ENCODE peak calls at places on chromosomes 7 and 10, in eight cellular contexts. One of them, this sample, is unnamed.

GRCh38 chr7:155570171-155570958 is 24.0 kb upstream of the CNPY1 start:
- DNase-seq in tibial nerve: no peak
- DNase-seq in heart left ventricle: no peak
- DNase-seq in left lung: no peak
- DNase-seq in small intestine: no peak
- DNase-seq in mammary epithelial cell: no peak
- DNase-seq in stomach: no peak
- DNase-seq in OCI-LY7: no peak
- DNase-seq in this sample: no peak

GRCh38 chr7:121608785-121609184 is 212.7 kb upstream of the FAM3C start:
- DNase-seq in tibial nerve: no peak
- DNase-seq in heart left ventricle: no peak
- DNase-seq in left lung: no peak
- DNase-seq in small intestine: peak; percentile 3
- DNase-seq in mammary epithelial cell: no peak
- DNase-seq in stomach: no peak
- DNase-seq in OCI-LY7: no peak
- DNase-seq in this sample: no peak

GRCh38 chr7:106721816-106722785 is 61.1 kb upstream of the CCDC71L start:
- DNase-seq in tibial nerve: no peak
- DNase-seq in heart left ventricle: no peak
- DNase-seq in left lung: no peak
- DNase-seq in small intestine: no peak
- DNase-seq in mammary epithelial cell: no peak
- DNase-seq in stomach: no peak
- DNase-seq in OCI-LY7: no peak
- DNase-seq in this sample: peak; percentile 56

GRCh38 chr7:115789901-115790300 is 240.7 kb downstream of the TFEC start:
- DNase-seq in tibial nerve: no peak
- DNase-seq in heart left ventricle: no peak
- DNase-seq in left lung: no peak
- DNase-seq in small intestine: no peak
- DNase-seq in mammary epithelial cell: no peak
- DNase-seq in stomach: no peak
- DNase-seq in OCI-LY7: no peak
- DNase-seq in this sample: no peak

GRCh38 chr10:94035982-94036663 is 42.4 kb downstream of the PLCE1 start:
- DNase-seq in tibial nerve: no peak
- DNase-seq in heart left ventricle: no peak
- DNase-seq in left lung: no peak
- DNase-seq in small intestine: no peak
- DNase-seq in mammary epithelial cell: no peak
- DNase-seq in stomach: no peak
- DNase-seq in OCI-LY7: no peak
- DNase-seq in this sample: no peak

GRCh38 chr10:21519981-21520436 is 5.5 kb downstream of the SKIDA1 start:
- DNase-seq in tibial nerve: no peak
- DNase-seq in heart left ventricle: no peak
- DNase-seq in left lung: no peak
- DNase-seq in small intestine: peak; percentile 20
- DNase-seq in mammary epithelial cell: peak; percentile 68
- DNase-seq in stomach: no peak
- DNase-seq in OCI-LY7: no peak
- DNase-seq in this sample: peak; percentile 84

GRCh38 chr10:21298686-21299085 is 226.8 kb downstream of the SKIDA1 start:
- DNase-seq in tibial nerve: no peak
- DNase-seq in heart left ventricle: no peak
- DNase-seq in left lung: no peak
- DNase-seq in small intestine: no peak
- DNase-seq in mammary epithelial cell: no peak
- DNase-seq in stomach: no peak
- DNase-seq in OCI-LY7: no peak
- DNase-seq in this sample: no peak

GRCh38 chr7:55185941-55186609 is 167.3 kb downstream of the EGFR start:
- DNase-seq in tibial nerve: no peak
- DNase-seq in heart left ventricle: no peak
- DNase-seq in left lung: no peak
- DNase-seq in small intestine: peak; percentile 66
- DNase-seq in mammary epithelial cell: peak; percentile 97
- DNase-seq in stomach: no peak
- DNase-seq in OCI-LY7: no peak
- DNase-seq in this sample: peak; percentile 96

GRCh38 chr10:126972622-126973414 is 67.6 kb downstream of the DOCK1 start:
- DNase-seq in tibial nerve: no peak
- DNase-seq in heart left ventricle: no peak
- DNase-seq in left lung: no peak
- DNase-seq in small intestine: peak; percentile 17
- DNase-seq in mammary epithelial cell: peak; percentile 72
- DNase-seq in stomach: no peak
- DNase-seq in OCI-LY7: no peak
- DNase-seq in this sample: peak; percentile 97

GRCh38 chr7:84904561-84904960 is 282.3 kb downstream of the SEMA3D start:
- DNase-seq in tibial nerve: no peak
- DNase-seq in heart left ventricle: no peak
- DNase-seq in left lung: no peak
- DNase-seq in small intestine: no peak
- DNase-seq in mammary epithelial cell: peak; percentile 45
- DNase-seq in stomach: no peak
- DNase-seq in OCI-LY7: no peak
- DNase-seq in this sample: no peak

GRCh38 chr10:44922021-44922420 is 10.9 kb downstream of the TMEM72 start:
- DNase-seq in tibial nerve: no peak
- DNase-seq in heart left ventricle: peak; percentile 6
- DNase-seq in left lung: no peak
- DNase-seq in small intestine: peak; percentile 37
- DNase-seq in mammary epithelial cell: no peak
- DNase-seq in stomach: no peak
- DNase-seq in OCI-LY7: no peak
- DNase-seq in this sample: no peak

GRCh38 chr10:75497997-75498797 is 66.8 kb downstream of the LRMDA start:
- DNase-seq in tibial nerve: no peak
- DNase-seq in heart left ventricle: no peak
- DNase-seq in left lung: no peak
- DNase-seq in small intestine: peak; percentile 71
- DNase-seq in mammary epithelial cell: no peak
- DNase-seq in stomach: peak; percentile 29
- DNase-seq in OCI-LY7: no peak
- DNase-seq in this sample: peak; percentile 17

GRCh38 chr7:54690059-54690443 is 69.0 kb downstream of the SEC61G start:
- DNase-seq in tibial nerve: no peak
- DNase-seq in heart left ventricle: no peak
- DNase-seq in left lung: no peak
- DNase-seq in small intestine: no peak
- DNase-seq in mammary epithelial cell: no peak
- DNase-seq in stomach: no peak
- DNase-seq in OCI-LY7: no peak
- DNase-seq in this sample: no peak

GRCh38 chr10:75508814-75509306 is 77.4 kb downstream of the LRMDA start:
- DNase-seq in tibial nerve: no peak
- DNase-seq in heart left ventricle: no peak
- DNase-seq in left lung: no peak
- DNase-seq in small intestine: no peak
- DNase-seq in mammary epithelial cell: no peak
- DNase-seq in stomach: no peak
- DNase-seq in OCI-LY7: no peak
- DNase-seq in this sample: no peak

GRCh38 chr10:110506448-110506847 is 8.7 kb downstream of the DUSP5 start:
- DNase-seq in tibial nerve: no peak
- DNase-seq in heart left ventricle: no peak
- DNase-seq in left lung: no peak
- DNase-seq in small intestine: no peak
- DNase-seq in mammary epithelial cell: no peak
- DNase-seq in stomach: no peak
- DNase-seq in OCI-LY7: no peak
- DNase-seq in this sample: no peak
- H3K4me1 ChIP-seq in tibial nerve: no peaks in the 10 kb centered on the region
- H3K4me1 ChIP-seq in heart left ventricle: peaks cover 81% of the 10 kb centered on the region
- H3K4me1 ChIP-seq in left lung: peaks cover 41% of the 10 kb centered on the region
- H3K4me1 ChIP-seq in small intestine: peaks cover 13% of the 10 kb centered on the region
- H3K4me1 ChIP-seq in mammary epithelial cell: peaks cover 40% of the 10 kb centered on the region
- H3K4me1 ChIP-seq in stomach: peaks cover 31% of the 10 kb centered on the region
- H3K4me1 ChIP-seq in OCI-LY7: peaks cover 30% of the 10 kb centered on the region
- H3K4me1 ChIP-seq in this sample: peaks cover 21% of the 10 kb centered on the region

DNA sequence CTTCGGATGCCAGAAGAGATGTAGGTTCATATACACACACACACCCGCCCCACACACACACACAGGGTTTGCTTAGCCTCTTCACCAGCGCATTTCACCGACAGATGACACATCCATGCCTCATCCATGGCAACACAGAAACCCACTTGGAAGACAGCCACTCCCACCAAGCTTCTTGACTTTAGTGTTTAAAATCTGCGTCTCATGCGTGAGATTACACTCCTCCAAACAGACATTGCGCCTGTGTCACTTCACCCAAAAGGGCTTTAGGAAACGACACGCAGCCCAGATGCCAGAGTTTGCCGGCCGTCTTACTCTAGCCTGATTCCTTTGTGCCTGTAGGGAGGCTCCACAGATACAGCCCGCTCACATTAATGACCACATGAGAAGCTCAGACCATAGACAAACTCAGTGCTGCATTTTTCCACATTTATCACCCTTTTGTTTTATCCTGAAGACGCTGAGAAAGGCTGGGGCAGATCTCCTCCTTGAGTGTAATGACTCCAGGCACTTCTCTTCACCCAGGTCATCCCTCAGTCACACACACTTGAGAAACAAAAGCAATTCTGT is 73.8 kb downstream of the DIP2C start:
- DNase-seq in tibial nerve: no peak
- DNase-seq in heart left ventricle: no peak
- DNase-seq in left lung: no peak
- DNase-seq in small intestine: no peak
- DNase-seq in mammary epithelial cell: peak; percentile 41
- DNase-seq in stomach: no peak
- DNase-seq in OCI-LY7: no peak
- DNase-seq in this sample: peak; percentile 98
- H3K4me1 ChIP-seq in tibial nerve: no peaks in the 10 kb centered on the region
- H3K4me1 ChIP-seq in heart left ventricle: peaks cover 54% of the 10 kb centered on the region
- H3K4me1 ChIP-seq in left lung: peaks cover 14% of the 10 kb centered on the region
- H3K4me1 ChIP-seq in small intestine: no peaks in the 10 kb centered on the region
- H3K4me1 ChIP-seq in mammary epithelial cell: no peaks in the 10 kb centered on the region
- H3K4me1 ChIP-seq in stomach: peaks cover 54% of the 10 kb centered on the region
- H3K4me1 ChIP-seq in OCI-LY7: peaks cover 13% of the 10 kb centered on the region
- H3K4me1 ChIP-seq in this sample: peaks cover 40% of the 10 kb centered on the region

DNA sequence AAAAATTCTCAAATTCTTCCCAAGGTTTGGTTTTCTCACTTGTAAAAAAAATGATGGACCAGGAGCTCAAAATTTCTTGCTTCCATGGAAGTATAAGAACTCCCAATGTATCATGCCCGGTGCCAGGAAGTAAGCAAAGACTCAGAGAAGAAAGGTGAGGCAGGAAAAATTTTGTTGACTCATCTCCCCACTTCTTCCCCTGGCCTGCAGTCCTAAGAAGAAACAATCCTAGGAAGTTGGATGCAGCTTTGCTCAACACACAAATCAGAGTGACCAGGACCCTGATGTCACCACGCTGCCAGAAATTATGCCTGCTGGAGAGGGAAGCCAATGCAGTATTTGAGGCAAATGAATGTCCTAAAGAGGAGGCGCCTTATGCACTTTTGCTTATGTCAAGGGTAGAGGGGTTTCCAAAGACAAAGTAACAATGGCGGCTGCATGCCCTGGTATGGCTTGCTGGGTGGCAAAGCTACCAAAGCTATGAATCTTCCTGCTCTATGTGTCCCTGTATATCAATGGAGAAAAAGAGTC is 163.6 kb downstream of the NEURL1 start:
- DNase-seq in tibial nerve: no peak
- DNase-seq in heart left ventricle: no peak
- DNase-seq in left lung: no peak
- DNase-seq in small intestine: no peak
- DNase-seq in mammary epithelial cell: peak; percentile 20
- DNase-seq in stomach: no peak
- DNase-seq in OCI-LY7: no peak
- DNase-seq in this sample: no peak
- H3K4me1 ChIP-seq in tibial nerve: no peaks in the 10 kb centered on the region
- H3K4me1 ChIP-seq in heart left ventricle: peaks cover 38% of the 10 kb centered on the region
- H3K4me1 ChIP-seq in left lung: peaks cover 22% of the 10 kb centered on the region
- H3K4me1 ChIP-seq in small intestine: peaks cover 5% of the 10 kb centered on the region
- H3K4me1 ChIP-seq in mammary epithelial cell: peaks cover 54% of the 10 kb centered on the region
- H3K4me1 ChIP-seq in stomach: peaks cover 53% of the 10 kb centered on the region
- H3K4me1 ChIP-seq in OCI-LY7: no peaks in the 10 kb centered on the region
- H3K4me1 ChIP-seq in this sample: peaks cover 17% of the 10 kb centered on the region

GRCh38 chr10:117373848-117374505 is 1.3 kb downstream of the PDZD8 start:
- DNase-seq in tibial nerve: peak; percentile 57
- DNase-seq in heart left ventricle: peak; percentile 38
- DNase-seq in left lung: peak; percentile 60
- DNase-seq in small intestine: peak; percentile 57
- DNase-seq in mammary epithelial cell: peak; percentile 57
- DNase-seq in stomach: peak; percentile 62
- DNase-seq in OCI-LY7: peak; percentile 37
- DNase-seq in this sample: peak; percentile 51

GRCh38 chr10:117374506-117375359 is 507 bp downstream of the PDZD8 start:
- DNase-seq in tibial nerve: no peak
- DNase-seq in heart left ventricle: no peak
- DNase-seq in left lung: peak; percentile 47
- DNase-seq in small intestine: no peak
- DNase-seq in mammary epithelial cell: no peak
- DNase-seq in stomach: peak; percentile 39
- DNase-seq in OCI-LY7: peak; percentile 67
- DNase-seq in this sample: peak; percentile 46

GRCh38 chr10:117366741-117367140 is 8.5 kb downstream of the PDZD8 start:
- DNase-seq in tibial nerve: no peak
- DNase-seq in heart left ventricle: no peak
- DNase-seq in left lung: no peak
- DNase-seq in small intestine: peak; percentile 79
- DNase-seq in mammary epithelial cell: peak; percentile 39
- DNase-seq in stomach: no peak
- DNase-seq in OCI-LY7: no peak
- DNase-seq in this sample: no peak

GRCh38 chr10:117367718-117368117 is 7.5 kb downstream of the PDZD8 start:
- DNase-seq in tibial nerve: no peak
- DNase-seq in heart left ventricle: no peak
- DNase-seq in left lung: no peak
- DNase-seq in small intestine: no peak
- DNase-seq in mammary epithelial cell: no peak
- DNase-seq in stomach: no peak
- DNase-seq in OCI-LY7: no peak
- DNase-seq in this sample: no peak

DNA sequence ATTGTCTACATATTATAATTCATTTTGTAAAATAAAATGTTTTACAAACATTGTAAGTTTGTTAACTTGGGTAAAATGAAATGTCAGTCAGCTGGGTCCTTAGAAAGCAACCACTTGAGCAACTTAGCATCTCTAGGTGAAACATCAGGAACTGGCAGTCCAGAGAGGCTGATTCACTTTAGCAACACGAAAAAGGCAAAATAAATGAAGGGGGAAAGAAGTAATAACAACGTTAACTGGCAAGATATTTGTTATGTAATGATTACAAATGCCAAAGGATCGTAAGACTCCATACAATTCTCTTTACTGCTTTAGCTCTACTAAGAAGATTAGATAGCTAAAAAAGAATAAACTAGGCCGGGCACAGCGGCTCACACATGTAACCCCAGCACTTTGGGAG is 5.0 kb downstream of the PDZD8 start:
- DNase-seq in tibial nerve: no peak
- DNase-seq in heart left ventricle: no peak
- DNase-seq in left lung: no peak
- DNase-seq in small intestine: no peak
- DNase-seq in mammary epithelial cell: no peak
- DNase-seq in stomach: no peak
- DNase-seq in OCI-LY7: no peak
- DNase-seq in this sample: peak; percentile 66
- H3K4me1 ChIP-seq in tibial nerve: no peaks in the 10 kb centered on the region
- H3K4me1 ChIP-seq in heart left ventricle: peaks cover 54% of the 10 kb centered on the region
- H3K4me1 ChIP-seq in left lung: peaks cover 23% of the 10 kb centered on the region
- H3K4me1 ChIP-seq in small intestine: no peaks in the 10 kb centered on the region
- H3K4me1 ChIP-seq in mammary epithelial cell: peaks cover 25% of the 10 kb centered on the region
- H3K4me1 ChIP-seq in stomach: peaks cover 37% of the 10 kb centered on the region
- H3K4me1 ChIP-seq in OCI-LY7: peaks cover 24% of the 10 kb centered on the region
- H3K4me1 ChIP-seq in this sample: no peaks in the 10 kb centered on the region

This sample was measured in IMR-90.